ENCODE peak calls at places on chromosomes 4 and X, in nine cellular contexts. D is MM.1S, I is hepatocyte, M is GM23248, R is neural progenitor cell, Z is HCT116, W is SK-N-SH, A is OCI-LY7, N is PC-3. B is an unnamed sample.

GRCh38 chr4:19583827-19584569 is 667.7 kb upstream of the SLIT2 start:
- DNase-seq in D (no peak), I (no peak), M (peak; percentile 76), R (no peak), Z (no peak), W (no peak), A (no peak), N (no peak), B (no peak)

GRCh38 chrX:131907488-131908314 is 115.4 kb upstream of the STK26 start:
- DNase-seq in D (peak; percentile 71), I (no peak), M (no peak), R (peak; percentile 4), Z (no peak), W (no peak), A (no peak), N (no peak), B (no peak)

GRCh38 chrX:130984782-130985181 is 73.4 kb upstream of the ARHGAP36 start:
- DNase-seq in D (no peak), I (no peak), M (no peak), R (no peak), Z (no peak), W (no peak), A (no peak), N (peak; percentile 2), B (no peak)

GRCh38 chr4:24884925-24885324 is 27.9 kb downstream of the CCDC149 start:
- DNase-seq in D (no peak), I (no peak), M (no peak), R (no peak), Z (no peak), W (no peak), A (no peak), N (no peak), B (no peak)

GRCh38 chrX:34656467-34656841 is 631 bp downstream of the TMEM47 start:
- DNase-seq in D (no peak), I (peak; percentile 19), M (peak; percentile 39), R (no peak), Z (no peak), W (no peak), A (no peak), N (no peak), B (no peak)

GRCh38 chr4:88177981-88178632 is 19.7 kb upstream of the ABCG2 start:
- DNase-seq in D (peak; percentile 93), I (peak; percentile 76), M (peak; percentile 57), R (peak; percentile 67), Z (peak; percentile 34), W (no peak), A (no peak), N (peak; percentile 81), B (peak; percentile 93)

GRCh38 chrX:68273887-68274286 is 159.4 kb downstream of the OPHN1 start:
- DNase-seq in D (no peak), I (no peak), M (peak; percentile 30), R (no peak), Z (peak; percentile 8), W (no peak), A (no peak), N (no peak), B (peak; percentile 50)

GRCh38 chr4:88533937-88534750 is 10.6 kb upstream of the PYURF start:
- DNase-seq in D (no peak), I (no peak), M (peak; percentile 98), R (no peak), Z (no peak), W (no peak), A (no peak), N (peak; percentile 92), B (peak; percentile 23)

GRCh38 chr4:129344058-129344457 is 248.1 kb downstream of the C4orf33 start:
- DNase-seq in D (peak; percentile 60), I (peak; percentile 61), M (peak; percentile 66), R (peak; percentile 56), Z (peak; percentile 39), W (peak; percentile 34), A (peak; percentile 28), N (peak; percentile 71), B (peak; percentile 61)

GRCh38 chr4:176404591-176404990 is 84.8 kb downstream of the SPCS3 start:
- DNase-seq in D (no peak), I (no peak), M (peak; percentile 76), R (no peak), Z (no peak), W (no peak), A (no peak), N (peak; percentile 64), B (no peak)

GRCh38 chrX:41332988-41333743 is 796 bp upstream of the DDX3X start:
- DNase-seq in D (peak; percentile 86), I (peak; percentile 89), M (peak; percentile 86), R (peak; percentile 91), Z (peak; percentile 79), W (peak; percentile 94), A (peak; percentile 87), N (peak; percentile 74), B (peak; percentile 86)

GRCh38 chr4:169630069-169630468 is 9.7 kb downstream of the CLCN3 start:
- DNase-seq in D (no peak), I (no peak), M (no peak), R (no peak), Z (no peak), W (no peak), A (no peak), N (no peak), B (no peak)

GRCh38 chr4:183987529-183987946 is 82.4 kb downstream of the STOX2 start:
- DNase-seq in D (no peak), I (peak; percentile 93), M (peak; percentile 94), R (peak; percentile 80), Z (peak; percentile 21), W (peak; percentile 80), A (no peak), N (peak; percentile 76), B (peak; percentile 39)

GRCh38 chr4:183989471-183989870 is 84.4 kb downstream of the STOX2 start:
- DNase-seq in D (no peak), I (peak; percentile 30), M (peak; percentile 31), R (no peak), Z (no peak), W (no peak), A (no peak), N (no peak), B (no peak)

GRCh38 chr4:183986645-183987528 is 81.8 kb downstream of the STOX2 start:
- DNase-seq in D (no peak), I (no peak), M (peak; percentile 2), R (no peak), Z (no peak), W (no peak), A (no peak), N (no peak), B (no peak)

GRCh38 chr4:183988874-183989273 is 83.8 kb downstream of the STOX2 start:
- DNase-seq in D (no peak), I (no peak), M (no peak), R (no peak), Z (no peak), W (no peak), A (no peak), N (no peak), B (no peak)

DNA sequence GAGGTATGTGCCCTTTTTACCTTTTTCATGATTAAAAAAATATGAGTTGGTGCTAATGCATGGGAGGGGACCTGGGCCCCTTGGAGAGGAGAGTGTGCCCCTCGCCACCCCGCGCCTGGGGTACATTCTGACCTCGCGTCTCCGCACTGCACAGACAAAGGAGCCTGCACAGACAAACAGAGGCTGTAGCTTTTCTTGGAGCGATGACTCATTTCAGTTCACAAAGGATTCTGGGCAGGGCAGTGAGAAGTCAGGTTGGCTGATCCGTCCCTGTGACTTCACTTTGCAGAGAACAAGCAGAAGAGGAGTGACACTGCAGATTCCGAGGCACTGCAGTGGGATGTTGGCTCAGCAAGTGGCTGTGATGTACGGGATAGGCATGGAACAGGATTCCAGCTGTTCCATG is 82.9 kb downstream of the STOX2 start:
- DNase-seq in D (no peak), I (peak; percentile 91), M (peak; percentile 95), R (peak; percentile 86), Z (peak; percentile 68), W (peak; percentile 54), A (no peak), N (peak; percentile 84), B (peak; percentile 35)
- TF ChIP-seq EZH2phosphoT487 in D (no peak), I (no peak), M (no peak), R (no peak), Z (no peak), W (no peak), A (no peak), N (no peak), B (no peak)

DNA sequence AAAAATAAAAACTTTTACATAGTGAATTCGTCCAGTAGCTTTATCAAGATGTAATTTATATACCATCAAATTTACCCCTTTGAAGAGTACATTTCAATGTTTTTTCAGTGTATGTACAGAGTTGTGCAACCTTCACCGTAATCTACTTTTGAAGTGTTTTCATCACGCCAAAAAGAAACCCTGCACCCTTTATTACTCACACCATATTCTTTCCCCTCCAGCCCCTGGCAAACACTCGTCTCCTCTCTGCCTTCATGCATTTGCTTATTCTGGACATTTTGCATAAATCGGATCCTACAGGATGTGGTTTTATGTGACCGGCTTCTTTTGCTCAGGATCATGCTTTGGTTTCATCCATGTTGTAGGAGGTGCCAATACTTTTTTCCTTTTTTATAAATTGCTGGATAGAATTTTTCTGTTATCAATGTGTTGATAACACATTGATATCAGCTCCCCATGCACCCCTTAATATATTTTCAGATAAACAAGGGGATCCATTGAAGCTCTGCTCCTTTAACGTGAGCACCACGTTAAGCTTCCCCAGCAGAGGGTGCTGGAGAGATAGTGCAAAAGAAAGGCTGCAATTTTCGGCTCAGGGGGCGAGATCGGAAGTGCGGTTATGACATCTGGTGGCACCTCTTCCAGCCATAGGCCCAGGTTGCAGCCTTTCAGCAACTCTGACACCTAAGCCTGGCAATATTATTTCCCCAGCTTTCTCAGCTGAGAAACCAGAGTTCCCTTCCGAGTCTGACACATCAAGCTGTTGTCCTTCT is 100.1 kb upstream of the VCX3B start:
- DNase-seq in D (peak; percentile 62), I (peak; percentile 20), M (no peak), R (peak; percentile 68), Z (no peak), W (peak; percentile 7), A (peak; percentile 5), N (peak; percentile 63), B (peak; percentile 81)
- TF ChIP-seq EZH2phosphoT487 in D (no peak), I (no peak), M (no peak), R (no peak), Z (no peak), W (no peak), A (no peak), N (no peak), B (no peak)

GRCh38 chrX:1242901-1243402 is 25.7 kb upstream of the CSF2RA start:
- DNase-seq in D (no peak), I (no peak), M (no peak), R (no peak), Z (no peak), W (no peak), A (no peak), N (peak; percentile 39), B (peak; percentile 54)
- TF ChIP-seq EZH2phosphoT487 in D (no peak), I (no peak), M (no peak), R (no peak), Z (no peak), W (no peak), A (no peak), N (no peak), B (no peak)

DNA sequence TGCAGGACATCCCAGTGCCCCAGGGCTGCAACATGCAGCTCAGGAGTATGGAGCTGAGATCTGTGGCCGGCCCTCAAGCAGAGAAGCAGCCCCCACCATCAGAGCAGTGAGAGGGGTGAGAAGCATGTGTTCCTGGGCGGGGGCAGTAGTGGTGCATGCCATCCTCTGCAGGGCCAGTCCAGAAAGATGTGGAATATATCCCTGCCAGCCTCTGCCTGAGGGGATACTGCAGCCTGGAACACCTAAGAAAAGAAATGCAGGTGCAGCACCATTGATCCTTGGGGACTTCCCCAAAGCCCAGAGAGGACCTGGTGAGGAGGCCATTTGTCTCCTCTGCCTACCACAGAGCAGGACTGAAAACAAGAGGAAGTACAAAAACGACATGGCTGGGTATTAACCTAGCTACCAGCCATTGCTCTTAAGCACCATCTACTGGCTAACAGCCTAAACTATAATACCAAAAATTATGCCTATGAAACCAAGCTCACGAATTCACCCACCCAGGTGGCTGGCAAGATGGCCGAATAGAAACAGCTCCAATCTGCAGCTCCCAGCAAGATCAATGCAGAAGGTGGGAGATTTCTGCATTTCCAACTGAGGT is 158.8 kb downstream of the ADGRA3 start:
- DNase-seq in D (peak; percentile 64), I (peak; percentile 30), M (peak; percentile 63), R (no peak), Z (no peak), W (no peak), A (no peak), N (peak; percentile 61), B (peak; percentile 22)
- TF ChIP-seq EZH2phosphoT487 in D (no peak), I (no peak), M (no peak), R (no peak), Z (no peak), W (no peak), A (no peak), N (no peak), B (no peak)

B was measured in GM23338.